ENCODE peak calls at places on chromosomes 1 and 21, in four cellular contexts. Z is HFFc6, U is choroid plexus epithelial cell, S is Daoy. W is an unnamed sample.
A peak's percentile ranks its signal among the peaks of the same experiment; 100 is the strongest.

GRCh38 chr1:12472798-12473551 is 145.0 kb downstream of the DHRS3 start:
- DNase-seq in Z (no peak), U (peak; percentile 55), S (peak; percentile 47), W (no peak)

GRCh38 chr1:27218736-27219135 is 15.7 kb upstream of the WDTC1 start:
- DNase-seq in Z (no peak), U (no peak), S (no peak), W (peak; percentile 15)

GRCh38 chr1:11653616-11654570 is at the start of gene FBXO2:
- DNase-seq in Z (no peak), U (no peak), S (peak; percentile 41), W (peak; percentile 55)

GRCh38 chr21:41663805-41664788 is 102.8 kb downstream of the RIPK4 start:
- DNase-seq in Z (no peak), U (peak; percentile 43), S (peak; percentile 64), W (no peak)

GRCh38 chr1:221497051-221497450 is 244.8 kb downstream of the DUSP10 start:
- DNase-seq in Z (no peak), U (no peak), S (no peak), W (peak; percentile 27)

GRCh38 chr1:89762801-89763648 is 57.8 kb upstream of the LRRC8D start:
- DNase-seq in Z (peak; percentile 71), U (peak; percentile 89), S (peak; percentile 94), W (peak; percentile 94)

GRCh38 chr1:95926331-95926730 is 692.3 kb downstream of the RWDD3 start:
- DNase-seq in Z (no peak), U (no peak), S (no peak), W (no peak)

GRCh38 chr1:171226757-171227370 is 21.4 kb upstream of the FMO1 start:
- DNase-seq in Z (peak; percentile 60), U (peak; percentile 90), S (peak; percentile 57), W (peak; percentile 87)

GRCh38 chr1:244391761-244392160 is 59.9 kb downstream of the ADSS2 start:
- DNase-seq in Z (peak; percentile 68), U (no peak), S (peak; percentile 39), W (peak; percentile 55)

GRCh38 chr1:42730002-42730401 is 10.0 kb downstream of the CLDN19 start:
- DNase-seq in Z (no peak), U (no peak), S (no peak), W (no peak)

GRCh38 chr1:39398278-39399010 is 93.0 kb upstream of the BMP8A start:
- DNase-seq in Z (peak; percentile 98), U (peak; percentile 98), S (peak; percentile 97), W (peak; percentile 97)

GRCh38 chr1:40794915-40795715 is 11.5 kb downstream of the KCNQ4 start:
- DNase-seq in Z (no peak), U (no peak), S (no peak), W (no peak)

W was measured in astrocyte of the hippocampus.